ENCODE peak calls at places on chromosome X, in four cellular contexts. M is KG1, E is NCI-H1105, T is T-helper 17 cell. B is an unnamed sample.

GRCh38 chrX:63128509-63128908 is 222.6 kb downstream of the SPIN4 start:
- DNase-seq in M (peak), E (no peak), T (no peak), B (peak)

GRCh38 chrX:103393487-103393886 is 17.1 kb downstream of the BEX3 start:
- DNase-seq in M (no peak), E (no peak), T (no peak), B (no peak)

GRCh38 chrX:136584545-136584944 is 52.5 kb downstream of the VGLL1 start:
- DNase-seq in M (no peak), E (no peak), T (no peak), B (peak)

GRCh38 chrX:39302838-39303237 is 501.6 kb downstream of the MID1IP1 start:
- DNase-seq in M (no peak), E (no peak), T (no peak), B (no peak)

GRCh38 chrX:13652256-13653021 is 502 bp upstream of the TCEANC start:
- DNase-seq in M (peak), E (no peak), T (no peak), B (no peak)

GRCh38 chrX:104310084-104310483 is 55.4 kb upstream of the ESX1 start:
- DNase-seq in M (no peak), E (no peak), T (no peak), B (no peak)

GRCh38 chrX:64093761-64094160 is 111.7 kb downstream of the AMER1 start:
- DNase-seq in M (no peak), E (no peak), T (no peak), B (no peak)

GRCh38 chrX:13685126-13685763 is 3.7 kb upstream of the RAB9A start:
- DNase-seq in M (no peak), E (no peak), T (no peak), B (no peak)

GRCh38 chrX:41528784-41529183 is 81.6 kb downstream of the NYX start:
- DNase-seq in M (no peak), E (no peak), T (no peak), B (no peak)

GRCh38 chrX:70176938-70177533 is at the start of gene DGAT2L6:
- DNase-seq in M (no peak), E (no peak), T (no peak), B (no peak)

GRCh38 chrX:134718329-134719317 is 60.4 kb upstream of the PLAC1 start:
- DNase-seq in M (peak), E (no peak), T (no peak), B (no peak)

GRCh38 chrX:633655-634305 is 3.2 kb downstream of the SHOX start:
- DNase-seq in M (no peak), E (no peak), T (no peak), B (no peak)

GRCh38 chrX:140507982-140508305 is 3.1 kb upstream of the SOX3 start:
- DNase-seq in M (no peak), E (peak), T (no peak), B (no peak)